ENCODE peak calls at places on chromosomes 6 and 20, in seven cellular contexts. O, H, E, S, K, Z and X are unnamed samples.

GRCh38 chr6:15451738-15452137 is 205.9 kb downstream of the JARID2 start:
- DNase-seq in O (no peak), H (no peak), E (no peak), S (no peak), K (no peak), Z (no peak), X (no peak)

GRCh38 chr6:34189806-34190503 is 44.1 kb upstream of the GRM4 start:
- DNase-seq in O (no peak), H (no peak), E (no peak), S (peak), K (peak), Z (no peak), X (no peak)

GRCh38 chr6:167153523-167153959 is 4.2 kb downstream of the GPR31 start:
- DNase-seq in O (peak), H (no peak), E (no peak), S (no peak), K (peak), Z (no peak), X (no peak)

GRCh38 chr6:33892581-33893346 is 89.0 kb upstream of the MLN start:
- DNase-seq in O (no peak), H (no peak), E (no peak), S (no peak), K (no peak), Z (no peak), X (no peak)

GRCh38 chr6:90284745-90285481 is 11.7 kb downstream of the BACH2 start:
- DNase-seq in O (no peak), H (peak), E (no peak), S (no peak), K (no peak), Z (no peak), X (peak)

GRCh38 chr6:140567469-140567868 is 1193.0 kb upstream of the CITED2 start:
- DNase-seq in O (no peak), H (no peak), E (no peak), S (no peak), K (no peak), Z (no peak), X (no peak)

GRCh38 chr6:107128175-107128574 is 12.9 kb upstream of the BEND3 start:
- DNase-seq in O (no peak), H (no peak), E (no peak), S (no peak), K (no peak), Z (no peak), X (no peak)

GRCh38 chr6:17979479-17979878 is 8.0 kb downstream of the KIF13A start:
- DNase-seq in O (no peak), H (no peak), E (no peak), S (no peak), K (no peak), Z (no peak), X (no peak)

GRCh38 chr20:54343634-54344033 is 131.8 kb upstream of the DOK5 start:
- DNase-seq in O (no peak), H (no peak), E (no peak), S (no peak), K (no peak), Z (no peak), X (no peak)

GRCh38 chr6:30518505-30518850 is 29.2 kb downstream of the HLA-E start:
- DNase-seq in O (no peak), H (no peak), E (no peak), S (no peak), K (peak), Z (no peak), X (no peak)

GRCh38 chr20:34364013-34364382 is 925 bp downstream of the ITCH start:
- DNase-seq in O (no peak), H (no peak), E (no peak), S (no peak), K (peak), Z (peak), X (no peak)

GRCh38 chr20:4092136-4092479 is 76.8 kb upstream of the RNF24 start:
- DNase-seq in O (no peak), H (no peak), E (no peak), S (no peak), K (no peak), Z (no peak), X (no peak)

GRCh38 chr6:92114797-92115196 is 1304.6 kb downstream of the EPHA7 start:
- DNase-seq in O (no peak), H (no peak), E (no peak), S (no peak), K (no peak), Z (no peak), X (no peak)

GRCh38 chr6:71333700-71334099 is 45.1 kb downstream of the OGFRL1 start:
- DNase-seq in O (peak), H (no peak), E (no peak), S (no peak), K (no peak), Z (peak), X (peak)

GRCh38 chr20:31594558-31595379 is 10.3 kb upstream of the ID1 start:
- DNase-seq in O (no peak), H (no peak), E (no peak), S (no peak), K (no peak), Z (no peak), X (no peak)

GRCh38 chr6:132445201-132445951 is 44.1 kb upstream of the MOXD1 start:
- DNase-seq in O (peak), H (no peak), E (no peak), S (no peak), K (no peak), Z (peak), X (no peak)